ENCODE peak calls at places on chromosomes 1 and 21, in nine cellular contexts. One of them, this sample, is unnamed.

GRCh38 chr1:180674603-180675530 is 43.0 kb downstream of the XPR1 start:
- DNase-seq in stimulated activated CD4-positive, alpha-beta T cell treated with anti-CD3 and anti-CD28 coated beads, Interleukin-2, amount 100 ng/mL, for 48 hours: no peak
- DNase-seq in NCI-H1092: no peak
- DNase-seq in activated naive CD4-positive, alpha-beta T cell: no peak
- DNase-seq in activated CD4-positive, alpha-beta T cell treated with anti-CD3 and anti-CD28 coated beads, Interleukin-2, amount 50 U/mL, for 1 hour: no peak
- DNase-seq in T-cell: no peak
- DNase-seq in T-helper 1 cell: no peak
- DNase-seq in stimulated activated naive CD4-positive, alpha-beta T cell: no peak
- DNase-seq in GM19239: no peak
- DNase-seq in this sample: no peak

GRCh38 chr1:236687273-236687672 is 974 bp downstream of the ACTN2 start:
- DNase-seq in stimulated activated CD4-positive, alpha-beta T cell treated with anti-CD3 and anti-CD28 coated beads, Interleukin-2, amount 100 ng/mL, for 48 hours: no peak
- DNase-seq in NCI-H1092: no peak
- DNase-seq in activated naive CD4-positive, alpha-beta T cell: no peak
- DNase-seq in activated CD4-positive, alpha-beta T cell treated with anti-CD3 and anti-CD28 coated beads, Interleukin-2, amount 50 U/mL, for 1 hour: no peak
- DNase-seq in T-cell: no peak
- DNase-seq in T-helper 1 cell: no peak
- DNase-seq in stimulated activated naive CD4-positive, alpha-beta T cell: no peak
- DNase-seq in GM19239: no peak
- DNase-seq in this sample: no peak

GRCh38 chr1:197638316-197638715 is 137.0 kb downstream of the DENND1B start:
- DNase-seq in stimulated activated CD4-positive, alpha-beta T cell treated with anti-CD3 and anti-CD28 coated beads, Interleukin-2, amount 100 ng/mL, for 48 hours: no peak
- DNase-seq in NCI-H1092: no peak
- DNase-seq in activated naive CD4-positive, alpha-beta T cell: no peak
- DNase-seq in activated CD4-positive, alpha-beta T cell treated with anti-CD3 and anti-CD28 coated beads, Interleukin-2, amount 50 U/mL, for 1 hour: no peak
- DNase-seq in T-cell: no peak
- DNase-seq in T-helper 1 cell: no peak
- DNase-seq in stimulated activated naive CD4-positive, alpha-beta T cell: no peak
- DNase-seq in GM19239: no peak
- DNase-seq in this sample: no peak

GRCh38 chr1:175124842-175125241 is 57.2 kb downstream of the TNN start:
- DNase-seq in stimulated activated CD4-positive, alpha-beta T cell treated with anti-CD3 and anti-CD28 coated beads, Interleukin-2, amount 100 ng/mL, for 48 hours: no peak
- DNase-seq in NCI-H1092: no peak
- DNase-seq in activated naive CD4-positive, alpha-beta T cell: no peak
- DNase-seq in activated CD4-positive, alpha-beta T cell treated with anti-CD3 and anti-CD28 coated beads, Interleukin-2, amount 50 U/mL, for 1 hour: no peak
- DNase-seq in T-cell: no peak
- DNase-seq in T-helper 1 cell: no peak
- DNase-seq in stimulated activated naive CD4-positive, alpha-beta T cell: no peak
- DNase-seq in GM19239: no peak
- DNase-seq in this sample: no peak

GRCh38 chr21:38434913-38435533 is 63.3 kb downstream of the ERG start:
- DNase-seq in stimulated activated CD4-positive, alpha-beta T cell treated with anti-CD3 and anti-CD28 coated beads, Interleukin-2, amount 100 ng/mL, for 48 hours: no peak
- DNase-seq in NCI-H1092: no peak
- DNase-seq in activated naive CD4-positive, alpha-beta T cell: no peak
- DNase-seq in activated CD4-positive, alpha-beta T cell treated with anti-CD3 and anti-CD28 coated beads, Interleukin-2, amount 50 U/mL, for 1 hour: no peak
- DNase-seq in T-cell: no peak
- DNase-seq in T-helper 1 cell: no peak
- DNase-seq in stimulated activated naive CD4-positive, alpha-beta T cell: no peak
- DNase-seq in GM19239: no peak
- DNase-seq in this sample: no peak

GRCh38 chr1:232319106-232319505 is 310.8 kb downstream of the SIPA1L2 start:
- DNase-seq in stimulated activated CD4-positive, alpha-beta T cell treated with anti-CD3 and anti-CD28 coated beads, Interleukin-2, amount 100 ng/mL, for 48 hours: no peak
- DNase-seq in NCI-H1092: no peak
- DNase-seq in activated naive CD4-positive, alpha-beta T cell: no peak
- DNase-seq in activated CD4-positive, alpha-beta T cell treated with anti-CD3 and anti-CD28 coated beads, Interleukin-2, amount 50 U/mL, for 1 hour: no peak
- DNase-seq in T-cell: no peak
- DNase-seq in T-helper 1 cell: no peak
- DNase-seq in stimulated activated naive CD4-positive, alpha-beta T cell: no peak
- DNase-seq in GM19239: no peak
- DNase-seq in this sample: no peak

GRCh38 chr1:155000725-155001437 is 1.7 kb upstream of the ZBTB7B start:
- DNase-seq in stimulated activated CD4-positive, alpha-beta T cell treated with anti-CD3 and anti-CD28 coated beads, Interleukin-2, amount 100 ng/mL, for 48 hours: peak; percentile 80
- DNase-seq in NCI-H1092: peak; percentile 86
- DNase-seq in activated naive CD4-positive, alpha-beta T cell: peak; percentile 58
- DNase-seq in activated CD4-positive, alpha-beta T cell treated with anti-CD3 and anti-CD28 coated beads, Interleukin-2, amount 50 U/mL, for 1 hour: peak; percentile 79
- DNase-seq in T-cell: peak; percentile 60
- DNase-seq in T-helper 1 cell: peak; percentile 77
- DNase-seq in stimulated activated naive CD4-positive, alpha-beta T cell: peak; percentile 77
- DNase-seq in GM19239: no peak
- DNase-seq in this sample: peak; percentile 89

GRCh38 chr1:193458628-193459027 is 272.2 kb upstream of the B3GALT2 start:
- DNase-seq in stimulated activated CD4-positive, alpha-beta T cell treated with anti-CD3 and anti-CD28 coated beads, Interleukin-2, amount 100 ng/mL, for 48 hours: no peak
- DNase-seq in NCI-H1092: no peak
- DNase-seq in activated naive CD4-positive, alpha-beta T cell: no peak
- DNase-seq in activated CD4-positive, alpha-beta T cell treated with anti-CD3 and anti-CD28 coated beads, Interleukin-2, amount 50 U/mL, for 1 hour: no peak
- DNase-seq in T-cell: no peak
- DNase-seq in T-helper 1 cell: no peak
- DNase-seq in stimulated activated naive CD4-positive, alpha-beta T cell: no peak
- DNase-seq in GM19239: no peak
- DNase-seq in this sample: no peak

GRCh38 chr1:116824631-116825399 is 70.6 kb downstream of the CD2 start:
- DNase-seq in stimulated activated CD4-positive, alpha-beta T cell treated with anti-CD3 and anti-CD28 coated beads, Interleukin-2, amount 100 ng/mL, for 48 hours: no peak
- DNase-seq in NCI-H1092: peak; percentile 35
- DNase-seq in activated naive CD4-positive, alpha-beta T cell: no peak
- DNase-seq in activated CD4-positive, alpha-beta T cell treated with anti-CD3 and anti-CD28 coated beads, Interleukin-2, amount 50 U/mL, for 1 hour: no peak
- DNase-seq in T-cell: no peak
- DNase-seq in T-helper 1 cell: no peak
- DNase-seq in stimulated activated naive CD4-positive, alpha-beta T cell: no peak
- DNase-seq in GM19239: no peak
- DNase-seq in this sample: no peak

GRCh38 chr1:116951175-116951935 is 41.6 kb downstream of the PTGFRN start:
- DNase-seq in stimulated activated CD4-positive, alpha-beta T cell treated with anti-CD3 and anti-CD28 coated beads, Interleukin-2, amount 100 ng/mL, for 48 hours: no peak
- DNase-seq in NCI-H1092: no peak
- DNase-seq in activated naive CD4-positive, alpha-beta T cell: no peak
- DNase-seq in activated CD4-positive, alpha-beta T cell treated with anti-CD3 and anti-CD28 coated beads, Interleukin-2, amount 50 U/mL, for 1 hour: no peak
- DNase-seq in T-cell: no peak
- DNase-seq in T-helper 1 cell: no peak
- DNase-seq in stimulated activated naive CD4-positive, alpha-beta T cell: no peak
- DNase-seq in GM19239: no peak
- DNase-seq in this sample: no peak

GRCh38 chr1:41025979-41026819 is 4.7 kb upstream of the SLFNL1 start:
- DNase-seq in stimulated activated CD4-positive, alpha-beta T cell treated with anti-CD3 and anti-CD28 coated beads, Interleukin-2, amount 100 ng/mL, for 48 hours: no peak
- DNase-seq in NCI-H1092: no peak
- DNase-seq in activated naive CD4-positive, alpha-beta T cell: no peak
- DNase-seq in activated CD4-positive, alpha-beta T cell treated with anti-CD3 and anti-CD28 coated beads, Interleukin-2, amount 50 U/mL, for 1 hour: no peak
- DNase-seq in T-cell: no peak
- DNase-seq in T-helper 1 cell: no peak
- DNase-seq in stimulated activated naive CD4-positive, alpha-beta T cell: no peak
- DNase-seq in GM19239: no peak
- DNase-seq in this sample: no peak

GRCh38 chr1:225532240-225532944 is 104.6 kb upstream of the LBR start:
- DNase-seq in stimulated activated CD4-positive, alpha-beta T cell treated with anti-CD3 and anti-CD28 coated beads, Interleukin-2, amount 100 ng/mL, for 48 hours: no peak
- DNase-seq in NCI-H1092: no peak
- DNase-seq in activated naive CD4-positive, alpha-beta T cell: no peak
- DNase-seq in activated CD4-positive, alpha-beta T cell treated with anti-CD3 and anti-CD28 coated beads, Interleukin-2, amount 50 U/mL, for 1 hour: no peak
- DNase-seq in T-cell: no peak
- DNase-seq in T-helper 1 cell: no peak
- DNase-seq in stimulated activated naive CD4-positive, alpha-beta T cell: no peak
- DNase-seq in GM19239: no peak
- DNase-seq in this sample: no peak

GRCh38 chr21:42187976-42188653 is 30.8 kb upstream of the ABCG1 start:
- DNase-seq in stimulated activated CD4-positive, alpha-beta T cell treated with anti-CD3 and anti-CD28 coated beads, Interleukin-2, amount 100 ng/mL, for 48 hours: peak; percentile 60
- DNase-seq in NCI-H1092: no peak
- DNase-seq in activated naive CD4-positive, alpha-beta T cell: no peak
- DNase-seq in activated CD4-positive, alpha-beta T cell treated with anti-CD3 and anti-CD28 coated beads, Interleukin-2, amount 50 U/mL, for 1 hour: peak; percentile 73
- DNase-seq in T-cell: peak; percentile 82
- DNase-seq in T-helper 1 cell: peak; percentile 71
- DNase-seq in stimulated activated naive CD4-positive, alpha-beta T cell: peak; percentile 87
- DNase-seq in GM19239: peak; percentile 80
- DNase-seq in this sample: no peak

GRCh38 chr1:226642421-226642820 is 93.9 kb downstream of the STUM start:
- DNase-seq in stimulated activated CD4-positive, alpha-beta T cell treated with anti-CD3 and anti-CD28 coated beads, Interleukin-2, amount 100 ng/mL, for 48 hours: no peak
- DNase-seq in NCI-H1092: no peak
- DNase-seq in activated naive CD4-positive, alpha-beta T cell: no peak
- DNase-seq in activated CD4-positive, alpha-beta T cell treated with anti-CD3 and anti-CD28 coated beads, Interleukin-2, amount 50 U/mL, for 1 hour: no peak
- DNase-seq in T-cell: no peak
- DNase-seq in T-helper 1 cell: no peak
- DNase-seq in stimulated activated naive CD4-positive, alpha-beta T cell: no peak
- DNase-seq in GM19239: no peak
- DNase-seq in this sample: no peak

GRCh38 chr1:156664046-156664948 is 12.9 kb downstream of the NES start:
- DNase-seq in stimulated activated CD4-positive, alpha-beta T cell treated with anti-CD3 and anti-CD28 coated beads, Interleukin-2, amount 100 ng/mL, for 48 hours: no peak
- DNase-seq in NCI-H1092: no peak
- DNase-seq in activated naive CD4-positive, alpha-beta T cell: no peak
- DNase-seq in activated CD4-positive, alpha-beta T cell treated with anti-CD3 and anti-CD28 coated beads, Interleukin-2, amount 50 U/mL, for 1 hour: no peak
- DNase-seq in T-cell: no peak
- DNase-seq in T-helper 1 cell: no peak
- DNase-seq in stimulated activated naive CD4-positive, alpha-beta T cell: no peak
- DNase-seq in GM19239: no peak
- DNase-seq in this sample: no peak

GRCh38 chr1:208252126-208252853 is 8.1 kb upstream of the PLXNA2 start:
- DNase-seq in stimulated activated CD4-positive, alpha-beta T cell treated with anti-CD3 and anti-CD28 coated beads, Interleukin-2, amount 100 ng/mL, for 48 hours: no peak
- DNase-seq in NCI-H1092: no peak
- DNase-seq in activated naive CD4-positive, alpha-beta T cell: no peak
- DNase-seq in activated CD4-positive, alpha-beta T cell treated with anti-CD3 and anti-CD28 coated beads, Interleukin-2, amount 50 U/mL, for 1 hour: no peak
- DNase-seq in T-cell: no peak
- DNase-seq in T-helper 1 cell: no peak
- DNase-seq in stimulated activated naive CD4-positive, alpha-beta T cell: no peak
- DNase-seq in GM19239: no peak
- DNase-seq in this sample: no peak

GRCh38 chr1:20883766-20884165 is 96.7 kb upstream of the HP1BP3 start:
- DNase-seq in stimulated activated CD4-positive, alpha-beta T cell treated with anti-CD3 and anti-CD28 coated beads, Interleukin-2, amount 100 ng/mL, for 48 hours: no peak
- DNase-seq in NCI-H1092: no peak
- DNase-seq in activated naive CD4-positive, alpha-beta T cell: no peak
- DNase-seq in activated CD4-positive, alpha-beta T cell treated with anti-CD3 and anti-CD28 coated beads, Interleukin-2, amount 50 U/mL, for 1 hour: no peak
- DNase-seq in T-cell: no peak
- DNase-seq in T-helper 1 cell: no peak
- DNase-seq in stimulated activated naive CD4-positive, alpha-beta T cell: no peak
- DNase-seq in GM19239: no peak
- DNase-seq in this sample: no peak

GRCh38 chr1:196650403-196650802 is 1.4 kb upstream of the CFH start:
- DNase-seq in stimulated activated CD4-positive, alpha-beta T cell treated with anti-CD3 and anti-CD28 coated beads, Interleukin-2, amount 100 ng/mL, for 48 hours: no peak
- DNase-seq in NCI-H1092: no peak
- DNase-seq in activated naive CD4-positive, alpha-beta T cell: no peak
- DNase-seq in activated CD4-positive, alpha-beta T cell treated with anti-CD3 and anti-CD28 coated beads, Interleukin-2, amount 50 U/mL, for 1 hour: no peak
- DNase-seq in T-cell: no peak
- DNase-seq in T-helper 1 cell: no peak
- DNase-seq in stimulated activated naive CD4-positive, alpha-beta T cell: no peak
- DNase-seq in GM19239: no peak
- DNase-seq in this sample: no peak

GRCh38 chr1:94969137-94969536 is 42.2 kb upstream of the CNN3 start:
- DNase-seq in stimulated activated CD4-positive, alpha-beta T cell treated with anti-CD3 and anti-CD28 coated beads, Interleukin-2, amount 100 ng/mL, for 48 hours: no peak
- DNase-seq in NCI-H1092: no peak
- DNase-seq in activated naive CD4-positive, alpha-beta T cell: no peak
- DNase-seq in activated CD4-positive, alpha-beta T cell treated with anti-CD3 and anti-CD28 coated beads, Interleukin-2, amount 50 U/mL, for 1 hour: no peak
- DNase-seq in T-cell: no peak
- DNase-seq in T-helper 1 cell: no peak
- DNase-seq in stimulated activated naive CD4-positive, alpha-beta T cell: no peak
- DNase-seq in GM19239: no peak
- DNase-seq in this sample: no peak

GRCh38 chr1:12409676-12410075 is 179.8 kb downstream of the VPS13D start:
- DNase-seq in stimulated activated CD4-positive, alpha-beta T cell treated with anti-CD3 and anti-CD28 coated beads, Interleukin-2, amount 100 ng/mL, for 48 hours: no peak
- DNase-seq in NCI-H1092: no peak
- DNase-seq in activated naive CD4-positive, alpha-beta T cell: no peak
- DNase-seq in activated CD4-positive, alpha-beta T cell treated with anti-CD3 and anti-CD28 coated beads, Interleukin-2, amount 50 U/mL, for 1 hour: no peak
- DNase-seq in T-cell: no peak
- DNase-seq in T-helper 1 cell: no peak
- DNase-seq in stimulated activated naive CD4-positive, alpha-beta T cell: no peak
- DNase-seq in GM19239: no peak
- DNase-seq in this sample: no peak

GRCh38 chr21:43835061-43835460 is 30.0 kb upstream of the AGPAT3 start:
- DNase-seq in stimulated activated CD4-positive, alpha-beta T cell treated with anti-CD3 and anti-CD28 coated beads, Interleukin-2, amount 100 ng/mL, for 48 hours: no peak
- DNase-seq in NCI-H1092: no peak
- DNase-seq in activated naive CD4-positive, alpha-beta T cell: no peak
- DNase-seq in activated CD4-positive, alpha-beta T cell treated with anti-CD3 and anti-CD28 coated beads, Interleukin-2, amount 50 U/mL, for 1 hour: no peak
- DNase-seq in T-cell: no peak
- DNase-seq in T-helper 1 cell: no peak
- DNase-seq in stimulated activated naive CD4-positive, alpha-beta T cell: no peak
- DNase-seq in GM19239: no peak
- DNase-seq in this sample: no peak

GRCh38 chr1:25874635-25875153 is 814 bp downstream of the PAQR7 start:
- DNase-seq in stimulated activated CD4-positive, alpha-beta T cell treated with anti-CD3 and anti-CD28 coated beads, Interleukin-2, amount 100 ng/mL, for 48 hours: no peak
- DNase-seq in NCI-H1092: no peak
- DNase-seq in activated naive CD4-positive, alpha-beta T cell: no peak
- DNase-seq in activated CD4-positive, alpha-beta T cell treated with anti-CD3 and anti-CD28 coated beads, Interleukin-2, amount 50 U/mL, for 1 hour: no peak
- DNase-seq in T-cell: no peak
- DNase-seq in T-helper 1 cell: no peak
- DNase-seq in stimulated activated naive CD4-positive, alpha-beta T cell: no peak
- DNase-seq in GM19239: no peak
- DNase-seq in this sample: no peak

GRCh38 chr1:171814692-171815091 is 26.6 kb upstream of the DNM3 start:
- DNase-seq in stimulated activated CD4-positive, alpha-beta T cell treated with anti-CD3 and anti-CD28 coated beads, Interleukin-2, amount 100 ng/mL, for 48 hours: no peak
- DNase-seq in NCI-H1092: no peak
- DNase-seq in activated naive CD4-positive, alpha-beta T cell: no peak
- DNase-seq in activated CD4-positive, alpha-beta T cell treated with anti-CD3 and anti-CD28 coated beads, Interleukin-2, amount 50 U/mL, for 1 hour: no peak
- DNase-seq in T-cell: no peak
- DNase-seq in T-helper 1 cell: no peak
- DNase-seq in stimulated activated naive CD4-positive, alpha-beta T cell: no peak
- DNase-seq in GM19239: no peak
- DNase-seq in this sample: no peak

GRCh38 chr1:154490327-154490726 is 11.7 kb upstream of the TDRD10 start:
- DNase-seq in stimulated activated CD4-positive, alpha-beta T cell treated with anti-CD3 and anti-CD28 coated beads, Interleukin-2, amount 100 ng/mL, for 48 hours: no peak
- DNase-seq in NCI-H1092: no peak
- DNase-seq in activated naive CD4-positive, alpha-beta T cell: no peak
- DNase-seq in activated CD4-positive, alpha-beta T cell treated with anti-CD3 and anti-CD28 coated beads, Interleukin-2, amount 50 U/mL, for 1 hour: no peak
- DNase-seq in T-cell: no peak
- DNase-seq in T-helper 1 cell: no peak
- DNase-seq in stimulated activated naive CD4-positive, alpha-beta T cell: no peak
- DNase-seq in GM19239: no peak
- DNase-seq in this sample: no peak

GRCh38 chr1:102693345-102693744 is 415.0 kb downstream of the COL11A1 start:
- DNase-seq in stimulated activated CD4-positive, alpha-beta T cell treated with anti-CD3 and anti-CD28 coated beads, Interleukin-2, amount 100 ng/mL, for 48 hours: no peak
- DNase-seq in NCI-H1092: no peak
- DNase-seq in activated naive CD4-positive, alpha-beta T cell: no peak
- DNase-seq in activated CD4-positive, alpha-beta T cell treated with anti-CD3 and anti-CD28 coated beads, Interleukin-2, amount 50 U/mL, for 1 hour: no peak
- DNase-seq in T-cell: no peak
- DNase-seq in T-helper 1 cell: no peak
- DNase-seq in stimulated activated naive CD4-positive, alpha-beta T cell: no peak
- DNase-seq in GM19239: no peak
- DNase-seq in this sample: no peak

GRCh38 chr1:31562707-31563360 is 13.5 kb upstream of the TINAGL1 start:
- DNase-seq in stimulated activated CD4-positive, alpha-beta T cell treated with anti-CD3 and anti-CD28 coated beads, Interleukin-2, amount 100 ng/mL, for 48 hours: no peak
- DNase-seq in NCI-H1092: no peak
- DNase-seq in activated naive CD4-positive, alpha-beta T cell: no peak
- DNase-seq in activated CD4-positive, alpha-beta T cell treated with anti-CD3 and anti-CD28 coated beads, Interleukin-2, amount 50 U/mL, for 1 hour: no peak
- DNase-seq in T-cell: no peak
- DNase-seq in T-helper 1 cell: no peak
- DNase-seq in stimulated activated naive CD4-positive, alpha-beta T cell: no peak
- DNase-seq in GM19239: no peak
- DNase-seq in this sample: no peak

GRCh38 chr1:85460555-85461088 is 4.3 kb downstream of the DDAH1 start:
- DNase-seq in stimulated activated CD4-positive, alpha-beta T cell treated with anti-CD3 and anti-CD28 coated beads, Interleukin-2, amount 100 ng/mL, for 48 hours: no peak
- DNase-seq in NCI-H1092: no peak
- DNase-seq in activated naive CD4-positive, alpha-beta T cell: no peak
- DNase-seq in activated CD4-positive, alpha-beta T cell treated with anti-CD3 and anti-CD28 coated beads, Interleukin-2, amount 50 U/mL, for 1 hour: no peak
- DNase-seq in T-cell: no peak
- DNase-seq in T-helper 1 cell: no peak
- DNase-seq in stimulated activated naive CD4-positive, alpha-beta T cell: no peak
- DNase-seq in GM19239: no peak
- DNase-seq in this sample: no peak

GRCh38 chr1:111222308-111223125 is 5.0 kb upstream of the CHI3L2 start:
- DNase-seq in stimulated activated CD4-positive, alpha-beta T cell treated with anti-CD3 and anti-CD28 coated beads, Interleukin-2, amount 100 ng/mL, for 48 hours: peak; percentile 87
- DNase-seq in NCI-H1092: peak; percentile 29
- DNase-seq in activated naive CD4-positive, alpha-beta T cell: peak; percentile 37
- DNase-seq in activated CD4-positive, alpha-beta T cell treated with anti-CD3 and anti-CD28 coated beads, Interleukin-2, amount 50 U/mL, for 1 hour: peak; percentile 74
- DNase-seq in T-cell: peak; percentile 70
- DNase-seq in T-helper 1 cell: peak; percentile 62
- DNase-seq in stimulated activated naive CD4-positive, alpha-beta T cell: peak; percentile 62
- DNase-seq in GM19239: no peak
- DNase-seq in this sample: peak; percentile 64

GRCh38 chr1:244022301-244022700 is 28.8 kb upstream of the ZBTB18 start:
- DNase-seq in stimulated activated CD4-positive, alpha-beta T cell treated with anti-CD3 and anti-CD28 coated beads, Interleukin-2, amount 100 ng/mL, for 48 hours: no peak
- DNase-seq in NCI-H1092: no peak
- DNase-seq in activated naive CD4-positive, alpha-beta T cell: no peak
- DNase-seq in activated CD4-positive, alpha-beta T cell treated with anti-CD3 and anti-CD28 coated beads, Interleukin-2, amount 50 U/mL, for 1 hour: no peak
- DNase-seq in T-cell: no peak
- DNase-seq in T-helper 1 cell: no peak
- DNase-seq in stimulated activated naive CD4-positive, alpha-beta T cell: no peak
- DNase-seq in GM19239: no peak
- DNase-seq in this sample: no peak

GRCh38 chr1:214551436-214552173 is at the start of gene PTPN14:
- DNase-seq in stimulated activated CD4-positive, alpha-beta T cell treated with anti-CD3 and anti-CD28 coated beads, Interleukin-2, amount 100 ng/mL, for 48 hours: no peak
- DNase-seq in NCI-H1092: peak; percentile 23
- DNase-seq in activated naive CD4-positive, alpha-beta T cell: no peak
- DNase-seq in activated CD4-positive, alpha-beta T cell treated with anti-CD3 and anti-CD28 coated beads, Interleukin-2, amount 50 U/mL, for 1 hour: no peak
- DNase-seq in T-cell: peak; percentile 2
- DNase-seq in T-helper 1 cell: no peak
- DNase-seq in stimulated activated naive CD4-positive, alpha-beta T cell: no peak
- DNase-seq in GM19239: no peak
- DNase-seq in this sample: no peak